ENCODE peak calls at places on chromosomes 16 and 17, in five cellular contexts. F is HCT116, V is HepG2, X is H1, G is SK-N-SH. Y is an unnamed sample.

GRCh38 chr16:84699712-84700517 is at the start of gene USP10:
- DNase-seq in X (peak; percentile 71), V (peak; percentile 89), F (peak; percentile 37), G (peak; percentile 100), Y (peak; percentile 77)

GRCh38 chr17:66126231-66126630 is 65.7 kb downstream of the CEP112 start:
- DNase-seq in X (no peak), G (no peak), V (no peak), F (no peak), Y (no peak)

GRCh38 chr16:2214721-2214970 is at the start of gene PGP:
- DNase-seq in X (no peak), G (no peak), F (no peak), V (no peak), Y (no peak)

GRCh38 chr16:82470506-82471196 is 156.1 kb upstream of the CDH13 start:
- DNase-seq in G (no peak), X (no peak), F (no peak), V (peak; percentile 27), Y (no peak)

GRCh38 chr16:49012961-49013726 is 268.5 kb downstream of the CBLN1 start:
- DNase-seq in V (no peak), F (no peak), X (no peak), G (peak; percentile 76), Y (no peak)

GRCh38 chr17:61402978-61403845 is 3.6 kb downstream of the TBX2 start:
- DNase-seq in F (no peak), V (no peak), X (no peak), G (peak; percentile 34), Y (no peak)

GRCh38 chr16:10181196-10182162 is 749 bp downstream of the GRIN2A start:
- DNase-seq in G (peak; percentile 91), V (peak; percentile 38), F (peak; percentile 21), X (peak; percentile 70), Y (peak; percentile 35)

GRCh38 chr17:78896091-78896833 is 6.7 kb downstream of the CEP295NL start:
- DNase-seq in V (no peak), G (peak; percentile 39), X (no peak), F (no peak), Y (no peak)

GRCh38 chr16:56325956-56326355 is 99.4 kb downstream of the AMFR start:
- DNase-seq in F (no peak), G (no peak), V (no peak), X (no peak), Y (no peak)

GRCh38 chr16:84885024-84885910 is 65.5 kb downstream of the CRISPLD2 start:
- DNase-seq in F (no peak), V (peak; percentile 41), X (no peak), G (no peak), Y (peak; percentile 62)

GRCh38 chr17:39666601-39667261 is 1.5 kb upstream of the PNMT start:
- DNase-seq in F (no peak), G (peak; percentile 53), X (no peak), V (no peak), Y (no peak)

GRCh38 chr17:70464995-70465394 is 295.7 kb downstream of the KCNJ2 start:
- DNase-seq in F (no peak), V (no peak), X (no peak), G (no peak), Y (no peak)

GRCh38 chr17:2393954-2394749 is 6.7 kb downstream of the MNT start:
- DNase-seq in G (peak; percentile 22), F (no peak), V (no peak), X (no peak), Y (no peak)

GRCh38 chr16:90031931-90032663 is 12.8 kb upstream of the DBNDD1 start:
- DNase-seq in V (no peak), F (no peak), G (peak; percentile 78), X (no peak), Y (peak; percentile 42)

DNA sequence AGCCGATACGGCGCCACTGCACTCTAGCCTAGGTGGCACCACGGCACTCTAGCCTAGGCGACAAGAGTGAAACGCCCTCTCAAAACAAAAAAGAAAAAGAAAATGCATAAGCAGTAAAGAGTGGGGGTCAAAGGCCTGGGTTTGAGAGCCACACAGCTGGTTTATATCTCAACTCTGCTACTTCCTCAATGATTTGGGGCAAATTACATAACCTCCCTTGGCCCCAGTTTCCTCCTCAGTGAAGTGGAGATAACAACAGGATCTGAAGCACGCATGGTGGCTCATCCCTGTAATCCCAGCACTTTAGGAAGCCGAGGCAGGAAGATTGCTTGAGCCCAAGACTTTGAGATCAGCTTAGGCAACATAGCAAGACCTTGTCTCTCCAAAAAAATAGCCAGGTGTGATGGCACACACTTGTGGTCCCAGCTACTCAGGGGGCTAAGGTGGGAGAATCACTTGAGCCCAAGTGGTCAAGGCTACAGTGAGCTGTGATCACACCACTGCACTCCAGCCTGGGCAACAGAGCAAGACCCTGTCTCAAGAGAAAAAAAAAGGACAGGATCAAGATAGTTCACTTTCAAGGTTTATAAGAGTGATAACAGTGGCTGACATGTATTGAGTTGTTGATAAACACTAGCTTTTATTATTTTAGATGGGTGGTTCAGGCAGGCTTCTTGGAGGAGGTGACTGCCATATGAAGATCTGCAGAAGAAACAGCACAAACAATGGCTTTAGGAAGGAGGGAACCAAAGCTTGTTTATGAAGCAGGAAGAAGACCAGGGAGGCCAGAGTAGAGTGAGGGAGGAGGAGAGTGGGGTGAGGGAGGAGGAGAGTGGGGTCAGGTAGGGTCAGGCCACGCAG is 8.5 kb upstream of the COG1 start:
- DNase-seq in X (no peak), F (no peak), G (no peak), V (no peak), Y (no peak)
- TF ChIP-seq MAX in X (no peak), F (no peak), G (no peak), V (no peak), Y (no peak)

DNA sequence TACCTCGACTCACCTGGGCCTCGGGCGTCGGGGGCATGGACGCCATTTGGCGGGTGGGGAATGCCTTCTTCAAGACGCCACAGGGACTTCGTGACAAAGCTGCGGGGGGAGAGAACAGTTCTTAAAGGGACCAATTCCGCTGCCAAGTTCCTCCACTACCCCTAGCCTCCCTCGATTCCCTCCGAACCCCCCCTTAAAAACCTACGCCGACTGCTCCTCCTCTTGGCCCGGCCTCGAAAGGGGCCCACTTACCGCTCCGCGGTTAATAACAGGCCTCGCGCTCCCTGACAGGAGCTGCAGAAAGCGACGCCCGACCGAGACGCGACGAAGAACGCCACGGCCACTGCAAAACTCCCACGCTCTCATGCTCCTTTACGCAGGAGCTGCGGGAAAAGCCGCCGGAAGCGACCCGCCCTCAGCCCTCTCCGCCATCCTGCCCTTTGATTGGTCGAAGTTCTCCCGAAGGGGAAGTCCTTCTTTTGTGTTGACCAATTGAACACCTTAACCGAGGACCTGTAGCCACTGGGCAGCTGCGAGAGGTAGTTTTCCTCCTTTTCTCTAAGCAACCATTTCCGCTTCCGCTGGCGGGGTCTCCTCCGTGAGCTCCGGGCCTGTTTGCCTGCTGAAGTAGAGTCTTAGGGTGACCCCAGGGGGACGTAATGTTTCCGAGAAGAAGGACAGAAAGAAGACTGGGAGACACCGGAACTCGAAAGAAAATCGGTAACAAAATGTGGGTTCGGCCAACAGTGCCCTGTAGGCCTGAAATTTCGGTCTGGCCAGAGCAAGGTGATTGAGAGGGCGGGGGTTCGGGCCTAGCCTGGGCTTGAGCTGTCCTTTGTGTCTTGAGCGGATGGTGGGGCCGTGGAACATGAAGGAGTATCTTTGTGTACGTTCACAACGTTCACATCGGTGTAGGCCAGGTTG is at the start of the genes NAA60 and ZNF597:
- DNase-seq in F (peak; percentile 83), V (peak; percentile 93), X (peak; percentile 50), G (peak; percentile 85), Y (peak; percentile 90)
- TF ChIP-seq POLR2AphosphoS5 in F (peak; percentile 69), V (peak; percentile 63), X (no peak), G (peak; percentile 17), Y (peak; percentile 23)

DNA sequence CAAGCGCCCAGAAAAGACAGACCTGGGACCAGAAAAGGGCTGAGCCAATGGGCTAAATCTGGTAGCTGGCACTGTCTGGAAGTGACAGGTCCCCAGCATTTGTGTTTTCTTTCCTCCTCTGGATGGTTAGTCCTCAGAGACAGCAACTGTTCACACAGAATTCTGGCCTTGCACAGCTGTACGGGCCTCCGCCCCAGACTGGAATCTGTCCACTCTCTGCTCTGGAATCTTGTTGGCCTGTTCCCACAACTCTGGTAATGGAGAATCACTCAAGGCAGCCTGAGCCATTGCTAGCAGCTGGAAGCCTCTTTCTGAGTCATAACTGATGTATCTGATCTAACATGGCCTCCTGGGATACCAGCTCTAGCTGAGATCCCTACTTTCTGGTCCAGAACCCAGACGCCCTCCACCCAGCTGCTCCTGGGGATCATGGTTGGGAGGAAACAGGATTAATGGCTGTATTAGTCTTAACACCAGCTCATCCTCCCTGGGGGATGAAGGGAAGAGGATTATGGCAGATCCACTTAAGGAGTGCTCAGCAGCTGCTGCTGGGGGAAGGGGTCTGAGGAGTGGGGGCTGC is 9.1 kb downstream of the ZNF668 start:
- DNase-seq in F (no peak), G (no peak), V (no peak), X (no peak), Y (peak; percentile 8)
- TF ChIP-seq MAX in F (no peak), G (no peak), V (no peak), X (no peak), Y (no peak)

GRCh38 chr16:22304411-22304810 is 7.2 kb downstream of the POLR3E start:
- DNase-seq in V (no peak), X (no peak), G (no peak), F (no peak), Y (no peak)
- TF ChIP-seq POLR2AphosphoS5 in V (no peak), X (no peak), G (no peak), F (no peak), Y (no peak)

GRCh38 chr16:62036101-62036806 is at the start of gene CDH8:
- DNase-seq in X (no peak), G (peak; percentile 22), F (no peak), V (no peak), Y (no peak)
- TF ChIP-seq MAX in X (peak; percentile 59), G (no peak), F (no peak), V (no peak), Y (no peak)

GRCh38 chr17:82244413-82245140 is 15.7 kb downstream of the SLC16A3 start:
- DNase-seq in X (no peak), G (peak; percentile 78), V (no peak), F (no peak), Y (peak; percentile 38)

GRCh38 chr17:82241926-82242697 is 13.3 kb downstream of the SLC16A3 start:
- DNase-seq in V (peak; percentile 52), G (peak; percentile 83), F (no peak), X (no peak), Y (no peak)

GRCh38 chr17:82242698-82242976 is 13.8 kb downstream of the SLC16A3 start:
- DNase-seq in G (no peak), F (no peak), X (no peak), V (no peak), Y (no peak)

GRCh38 chr17:82243648-82244412 is 15.0 kb downstream of the SLC16A3 start:
- DNase-seq in V (no peak), G (no peak), X (no peak), F (no peak), Y (no peak)

DNA sequence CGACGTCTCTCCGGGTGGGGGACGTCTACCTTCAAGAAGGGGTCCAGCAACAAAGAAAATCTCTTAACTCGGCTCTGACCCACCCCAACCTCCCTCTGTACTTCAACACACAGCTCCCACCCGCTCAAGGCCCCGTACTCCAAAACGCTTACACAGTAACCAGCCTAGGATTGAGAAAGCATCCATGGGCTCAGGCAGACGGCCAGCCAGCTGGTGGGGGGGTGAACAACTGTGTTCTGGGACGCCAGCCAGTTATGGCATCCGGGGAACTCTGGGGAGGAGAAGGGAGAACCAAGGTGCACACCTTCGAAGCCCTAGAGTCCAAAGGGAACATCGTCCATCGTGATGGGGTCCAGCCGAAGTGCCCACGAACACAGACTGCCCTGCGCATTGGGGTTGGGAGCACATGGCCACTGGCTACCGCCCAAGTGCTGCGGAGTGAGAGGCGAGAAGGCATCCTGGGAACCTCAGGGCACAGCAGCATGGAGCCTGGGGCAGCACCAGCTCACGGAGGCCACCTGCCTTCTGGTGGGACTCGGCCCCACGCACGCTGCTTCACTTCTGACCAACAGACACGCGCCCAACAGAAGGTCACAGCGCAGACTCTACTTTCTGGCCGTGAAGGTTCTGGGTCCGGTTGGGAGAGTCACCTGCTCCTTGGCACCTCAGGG is 14.3 kb downstream of the SLC16A3 start:
- DNase-seq in V (peak; percentile 84), X (no peak), F (no peak), G (peak; percentile 53), Y (no peak)
- TF ChIP-seq POLR2AphosphoS5 in V (no peak), X (no peak), F (peak; percentile 65), G (no peak), Y (no peak)